ENCODE peak calls at places on chromosomes 12 and 14, in four cellular contexts. O is spleen, G is heart left ventricle, J is tibial artery. V is an unnamed sample.

GRCh38 chr12:30988086-30988485 is 61.5 kb downstream of the TSPAN11 start:
- DNase-seq in J (no peak), O (no peak), G (no peak), V (no peak)

GRCh38 chr14:27553820-27554219 is 956.0 kb upstream of the NOVA1 start:
- DNase-seq in O (no peak), J (no peak), G (no peak), V (no peak)

GRCh38 chr14:71582705-71583104 is 349.5 kb upstream of the RGS6 start:
- DNase-seq in G (no peak), J (no peak), O (no peak), V (no peak)

GRCh38 chr14:34052658-34053014 is 101.8 kb upstream of the EGLN3 start:
- DNase-seq in O (no peak), G (no peak), J (no peak), V (no peak)

GRCh38 chr14:27506272-27506671 is 908.4 kb upstream of the NOVA1 start:
- DNase-seq in G (no peak), O (no peak), J (no peak), V (no peak)

GRCh38 chr14:83556746-83557460 is 1973.0 kb upstream of the FLRT2 start:
- DNase-seq in O (no peak), G (no peak), J (no peak), V (no peak)

GRCh38 chr14:65096323-65097089 is 5.8 kb downstream of the MAX start:
- DNase-seq in J (no peak), O (no peak), G (no peak), V (no peak)

GRCh38 chr14:69101331-69101826 is 51.5 kb downstream of the DCAF5 start:
- DNase-seq in G (no peak), O (no peak), J (no peak), V (no peak)

GRCh38 chr12:121467638-121468403 is 67.9 kb downstream of the RNF34 start:
- DNase-seq in O (no peak), J (peak; percentile 71), G (no peak), V (no peak)

GRCh38 chr12:103181366-103182152 is 224.1 kb downstream of the ASCL1 start:
- DNase-seq in O (no peak), G (no peak), J (no peak), V (no peak)

GRCh38 chr12:53097564-53098353 is at the start of gene IGFBP6:
- DNase-seq in J (peak; percentile 87), G (peak; percentile 77), O (peak; percentile 93), V (peak; percentile 78)

GRCh38 chr14:99740411-99740810 is 52.8 kb upstream of the EML1 start:
- DNase-seq in O (no peak), J (no peak), G (peak; percentile 75), V (peak; percentile 60)

GRCh38 chr12:76898472-76898871 is 19.7 kb upstream of the CSRP2 start:
- DNase-seq in J (no peak), G (no peak), O (no peak), V (no peak)

GRCh38 chr12:76895796-76896195 is 17.0 kb upstream of the CSRP2 start:
- DNase-seq in O (no peak), G (no peak), J (no peak), V (no peak)

GRCh38 chr12:76901628-76902386 is 23.0 kb upstream of the CSRP2 start:
- DNase-seq in O (no peak), J (no peak), G (no peak), V (no peak)

GRCh38 chr12:76896274-76896673 is 17.5 kb upstream of the CSRP2 start:
- DNase-seq in J (no peak), O (no peak), G (no peak), V (no peak)

GRCh38 chr12:76899522-76899921 is 20.7 kb upstream of the CSRP2 start:
- DNase-seq in O (no peak), G (no peak), J (no peak), V (no peak)
- H3K27me3 ChIP-seq in O (no peaks in the 10 kb centered on the region), G (no peaks in the 10 kb centered on the region), J (no peaks in the 10 kb centered on the region), V (no peaks in the 10 kb centered on the region)

DNA sequence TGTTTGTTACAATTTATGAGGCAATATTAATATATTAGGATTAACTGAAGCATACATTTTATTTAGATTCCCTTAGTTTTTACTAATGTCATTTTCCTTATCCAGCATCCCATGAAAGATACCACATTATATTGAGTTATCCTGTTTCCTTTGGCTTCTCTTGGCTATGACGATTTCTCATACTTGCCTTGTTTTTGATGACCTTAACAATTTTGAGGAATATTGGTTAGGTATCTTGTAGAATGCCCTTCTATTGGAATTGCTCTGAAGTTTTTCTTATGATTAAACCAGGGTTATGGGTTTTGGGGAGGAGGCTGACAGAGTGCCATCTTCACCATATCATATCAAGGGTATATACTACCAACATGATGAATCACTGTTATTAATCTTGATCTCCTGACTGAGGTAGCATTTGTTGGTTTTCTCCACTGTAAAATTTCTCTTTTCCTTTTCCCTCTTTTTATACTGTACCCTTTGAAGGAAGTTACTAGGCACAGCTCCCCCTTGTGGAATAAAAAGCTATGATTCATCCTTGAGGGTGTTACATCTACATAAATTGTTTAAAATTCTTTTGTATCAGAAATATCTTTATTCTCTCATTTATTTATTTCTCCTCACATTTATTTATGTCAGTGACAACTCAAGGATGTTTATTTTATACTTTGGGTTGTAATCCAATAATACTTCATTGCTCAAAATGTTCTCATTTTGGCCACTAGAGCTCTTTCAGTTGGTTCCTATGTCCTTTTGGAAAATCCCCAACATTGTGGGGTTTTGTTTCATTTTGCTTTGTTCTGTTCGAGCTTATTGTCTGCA is 239.0 kb downstream of the SLC16A7 start:
- DNase-seq in O (no peak), J (no peak), G (no peak), V (no peak)
- TF ChIP-seq CTCF in O (peak; percentile 13), J (peak; percentile 39), G (peak; percentile 56), V (peak; percentile 68)

DNA sequence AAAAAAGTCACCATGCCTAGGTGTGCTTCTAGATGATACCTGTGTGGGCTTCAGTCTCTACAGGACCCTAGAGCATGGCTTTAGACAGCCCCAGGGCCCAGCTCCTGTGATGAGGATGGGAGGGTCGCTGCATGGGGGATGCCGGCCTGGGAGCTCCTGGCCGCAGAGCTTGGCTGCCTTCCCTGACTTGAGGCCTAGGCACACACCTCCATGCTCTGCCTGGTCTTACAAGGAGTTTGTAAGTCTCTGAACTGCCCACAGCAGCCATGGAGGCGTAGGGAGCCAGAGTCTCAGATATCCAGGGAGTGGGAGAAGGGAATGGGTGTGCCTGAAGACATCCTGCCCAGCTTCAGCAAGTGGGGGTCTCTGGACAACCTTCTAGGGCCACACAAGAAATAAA is 149.5 kb upstream of the MYL2 start:
- DNase-seq in O (no peak), J (no peak), G (no peak), V (no peak)
- H3K27me3 ChIP-seq in O (no peaks in the 10 kb centered on the region), J (no peaks in the 10 kb centered on the region), G (no peaks in the 10 kb centered on the region), V (peaks cover 47% of the 10 kb centered on the region)

DNA sequence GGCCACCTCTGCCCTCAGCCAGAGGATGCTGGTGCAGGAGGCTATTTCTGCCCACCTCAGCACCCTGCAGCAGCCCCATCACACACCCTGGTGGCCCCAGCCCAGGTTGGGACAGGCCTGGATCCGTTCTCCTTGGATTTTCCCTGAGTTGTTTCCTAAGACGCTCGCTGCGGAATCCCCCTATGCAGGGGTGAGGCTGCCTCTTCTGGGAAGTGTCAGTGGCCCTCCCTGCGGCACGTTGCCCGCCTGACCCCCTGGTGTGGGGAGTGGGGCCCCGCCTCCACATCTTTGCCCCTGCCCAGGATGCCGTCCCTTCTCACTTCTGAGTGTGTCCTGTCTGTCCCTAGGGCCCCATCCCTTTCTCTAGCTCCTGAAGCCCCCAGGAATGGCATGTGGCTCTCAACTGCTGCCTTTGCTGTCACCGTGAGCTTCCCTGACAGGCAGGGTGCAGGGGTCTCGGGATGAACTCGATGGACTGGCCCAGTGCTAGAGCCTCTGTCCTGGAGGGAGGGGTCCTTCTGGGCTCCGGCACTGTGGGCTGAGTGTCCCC is 594 bp upstream of the EXOC3L4 start:
- DNase-seq in O (no peak), J (no peak), G (no peak), V (no peak)
- TF ChIP-seq CTCF in O (no peak), J (no peak), G (no peak), V (no peak)

GRCh38 chr12:71465794-71466193 is 26.2 kb downstream of the LGR5 start:
- DNase-seq in G (no peak), O (no peak), J (no peak), V (no peak)

GRCh38 chr12:71460850-71461609 is 21.4 kb downstream of the LGR5 start:
- DNase-seq in G (no peak), O (no peak), J (no peak), V (no peak)

GRCh38 chr12:71456990-71457389 is 17.4 kb downstream of the LGR5 start:
- DNase-seq in G (no peak), J (no peak), O (no peak), V (no peak)

GRCh38 chr12:71460318-71460717 is 20.7 kb downstream of the LGR5 start:
- DNase-seq in O (no peak), G (no peak), J (no peak), V (no peak)

GRCh38 chr12:71461787-71462328 is 22.3 kb downstream of the LGR5 start:
- DNase-seq in J (no peak), O (no peak), G (no peak), V (no peak)
- H3K27me3 ChIP-seq in J (no peaks in the 10 kb centered on the region), O (no peaks in the 10 kb centered on the region), G (no peaks in the 10 kb centered on the region), V (no peaks in the 10 kb centered on the region)

DNA sequence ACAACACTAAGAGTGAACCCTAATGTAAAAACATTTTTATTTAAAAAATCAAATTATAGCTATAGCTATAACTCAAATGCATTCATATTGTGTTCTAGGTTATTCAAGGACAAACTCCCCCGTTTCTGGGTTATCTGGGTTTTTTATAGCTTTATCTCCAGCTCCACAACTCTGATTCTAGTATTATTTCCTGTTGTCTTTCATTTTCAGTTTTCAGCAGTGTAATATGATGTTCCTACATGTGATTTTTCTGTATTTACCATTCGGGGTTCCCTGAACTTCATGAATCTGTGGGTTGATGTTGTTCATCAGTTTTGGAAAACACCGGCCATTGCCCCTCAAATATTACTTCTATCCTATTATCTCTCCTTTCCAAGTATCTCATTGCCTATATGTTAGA is 221.9 kb upstream of the FOXN3 start:
- DNase-seq in G (no peak), O (no peak), J (no peak), V (no peak)
- TF ChIP-seq CTCF in G (no peak), O (no peak), J (no peak), V (no peak)

GRCh38 chr12:3511760-3512159 is 20.8 kb downstream of the PRMT8 start:
- DNase-seq in O (no peak), G (no peak), J (no peak), V (no peak)

GRCh38 chr12:3515506-3515905 is 24.5 kb downstream of the PRMT8 start:
- DNase-seq in O (no peak), J (no peak), G (no peak), V (no peak)

DNA sequence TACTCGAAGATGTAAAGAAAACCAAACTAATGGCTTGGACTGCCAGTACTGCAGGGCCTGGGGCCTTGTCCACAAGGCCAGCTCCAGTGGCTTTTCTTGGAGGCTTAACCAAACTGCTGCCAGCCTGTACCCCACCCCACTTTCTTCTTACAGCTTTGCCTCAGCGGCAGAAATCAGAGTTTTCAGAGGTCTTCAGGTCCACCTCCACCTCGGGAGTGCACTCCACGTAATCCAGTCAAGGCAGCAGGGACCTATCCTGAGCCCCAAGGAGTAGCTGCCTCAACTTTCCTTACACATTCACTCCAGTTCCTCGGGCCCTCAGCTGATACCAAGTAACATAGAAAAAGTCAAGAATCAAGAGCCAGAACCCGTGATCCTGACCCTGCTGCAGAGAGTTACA is 19.6 kb downstream of the PRMT8 start:
- DNase-seq in J (no peak), O (no peak), G (no peak), V (no peak)
- H3K27me3 ChIP-seq in J (no peaks in the 10 kb centered on the region), O (no peaks in the 10 kb centered on the region), G (no peaks in the 10 kb centered on the region), V (peaks cover 44% of the 10 kb centered on the region)

V was measured in left ventricle myocardium inferior.